ENCODE peak calls at places on chromosomes 1 and 21, in four cellular contexts. One of them, this sample, is unnamed.

GRCh38 chr1:77977989-77978292 is 931 bp downstream of the FUBP1 start:
- DNase-seq in stomach: no peak
- DNase-seq in heart left ventricle: no peak
- DNase-seq in natural killer cell: no peak
- DNase-seq in this sample: no peak

GRCh38 chr1:169964206-169964605 is 70.5 kb upstream of the SCYL3 start:
- DNase-seq in heart left ventricle: no peak
- DNase-seq in stomach: no peak
- DNase-seq in natural killer cell: no peak
- DNase-seq in this sample: no peak

GRCh38 chr1:108503062-108503740 is 53.1 kb downstream of the NBPF6 start:
- DNase-seq in heart left ventricle: no peak
- DNase-seq in natural killer cell: no peak
- DNase-seq in stomach: no peak
- DNase-seq in this sample: no peak

GRCh38 chr21:26846036-26846931 is 1.1 kb upstream of the ADAMTS1 start:
- DNase-seq in natural killer cell: peak
- DNase-seq in stomach: peak
- DNase-seq in heart left ventricle: peak
- DNase-seq in this sample: peak

GRCh38 chr1:214582289-214582891 is 20.6 kb upstream of the CENPF start:
- DNase-seq in heart left ventricle: no peak
- DNase-seq in natural killer cell: no peak
- DNase-seq in stomach: no peak
- DNase-seq in this sample: no peak

GRCh38 chr1:193658711-193659110 is 472.3 kb upstream of the B3GALT2 start:
- DNase-seq in heart left ventricle: no peak
- DNase-seq in natural killer cell: no peak
- DNase-seq in stomach: no peak
- DNase-seq in this sample: no peak

GRCh38 chr1:17112496-17113236 is 6.6 kb downstream of the PADI2 start:
- DNase-seq in heart left ventricle: no peak
- DNase-seq in stomach: no peak
- DNase-seq in natural killer cell: no peak
- DNase-seq in this sample: no peak

GRCh38 chr21:15679630-15680029 is 50.2 kb upstream of the USP25 start:
- DNase-seq in natural killer cell: no peak
- DNase-seq in stomach: no peak
- DNase-seq in heart left ventricle: no peak
- DNase-seq in this sample: no peak

GRCh38 chr1:36735939-36736730 is 253.4 kb upstream of the CSF3R start:
- DNase-seq in stomach: no peak
- DNase-seq in heart left ventricle: no peak
- DNase-seq in natural killer cell: no peak
- DNase-seq in this sample: peak

GRCh38 chr1:145792484-145792883 is 31.4 kb downstream of the RNF115 start:
- DNase-seq in natural killer cell: no peak
- DNase-seq in heart left ventricle: no peak
- DNase-seq in stomach: no peak
- DNase-seq in this sample: no peak

GRCh38 chr1:70043806-70044205 is 161.6 kb downstream of the LRRC40 start:
- DNase-seq in stomach: no peak
- DNase-seq in natural killer cell: no peak
- DNase-seq in heart left ventricle: no peak
- DNase-seq in this sample: no peak

GRCh38 chr21:46517361-46517760 is 58.7 kb downstream of the DIP2A start:
- DNase-seq in stomach: peak
- DNase-seq in heart left ventricle: peak
- DNase-seq in natural killer cell: no peak
- DNase-seq in this sample: no peak

GRCh38 chr1:99680258-99680657 is 34.3 kb downstream of the PALMD start:
- DNase-seq in heart left ventricle: no peak
- DNase-seq in stomach: no peak
- DNase-seq in natural killer cell: no peak
- DNase-seq in this sample: no peak

GRCh38 chr21:46211786-46212720 is 16.5 kb downstream of the LSS start:
- DNase-seq in stomach: no peak
- DNase-seq in natural killer cell: no peak
- DNase-seq in heart left ventricle: no peak
- DNase-seq in this sample: no peak

DNA sequence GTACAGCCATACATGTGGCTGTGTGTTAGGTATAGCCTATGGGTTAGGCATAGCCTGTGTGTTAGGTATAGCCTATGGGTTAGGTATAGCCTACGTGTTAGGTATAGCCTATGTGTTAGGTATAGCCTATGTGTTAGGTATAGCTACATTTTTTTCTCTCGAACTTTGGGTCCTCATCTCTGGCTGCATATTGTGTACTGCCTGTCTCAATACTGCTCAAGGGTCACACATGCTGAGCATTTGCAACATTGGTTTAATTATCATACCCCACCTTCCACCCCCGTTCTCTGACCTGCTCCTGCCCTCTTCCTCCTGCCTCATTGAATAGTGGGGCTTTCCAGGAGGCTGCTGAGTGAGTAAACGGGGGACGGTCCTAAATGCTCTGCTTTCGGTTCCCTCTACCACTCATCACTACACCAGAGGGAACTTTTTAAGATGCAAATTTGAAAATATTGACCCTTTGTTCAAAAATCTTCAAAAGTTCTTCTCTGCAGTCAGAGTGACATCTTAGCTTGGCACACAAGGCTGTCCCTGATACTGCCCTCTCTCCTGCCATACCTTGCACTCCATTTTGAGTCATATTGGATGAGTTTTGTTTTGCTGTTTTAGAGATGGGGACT is 17.8 kb downstream of the OR2B11 start:
- DNase-seq in natural killer cell: no peak
- DNase-seq in heart left ventricle: no peak
- DNase-seq in stomach: no peak
- DNase-seq in this sample: no peak
- TF ChIP-seq CTCF in natural killer cell: no peak
- TF ChIP-seq CTCF in heart left ventricle: no peak
- TF ChIP-seq CTCF in stomach: no peak
- TF ChIP-seq CTCF in this sample: no peak

GRCh38 chr21:44453120-44453519 is 2.2 kb upstream of the LRRC3 start:
- DNase-seq in heart left ventricle: no peak
- DNase-seq in natural killer cell: no peak
- DNase-seq in stomach: no peak
- DNase-seq in this sample: no peak

GRCh38 chr21:44450402-44450801 is 4.9 kb upstream of the LRRC3 start:
- DNase-seq in natural killer cell: peak
- DNase-seq in heart left ventricle: peak
- DNase-seq in stomach: no peak
- DNase-seq in this sample: no peak

GRCh38 chr21:44450999-44451398 is 4.3 kb upstream of the LRRC3 start:
- DNase-seq in natural killer cell: peak
- DNase-seq in heart left ventricle: no peak
- DNase-seq in stomach: no peak
- DNase-seq in this sample: no peak

GRCh38 chr21:44448651-44449131 is 6.6 kb upstream of the LRRC3 start:
- DNase-seq in stomach: no peak
- DNase-seq in natural killer cell: no peak
- DNase-seq in heart left ventricle: no peak
- DNase-seq in this sample: no peak

DNA sequence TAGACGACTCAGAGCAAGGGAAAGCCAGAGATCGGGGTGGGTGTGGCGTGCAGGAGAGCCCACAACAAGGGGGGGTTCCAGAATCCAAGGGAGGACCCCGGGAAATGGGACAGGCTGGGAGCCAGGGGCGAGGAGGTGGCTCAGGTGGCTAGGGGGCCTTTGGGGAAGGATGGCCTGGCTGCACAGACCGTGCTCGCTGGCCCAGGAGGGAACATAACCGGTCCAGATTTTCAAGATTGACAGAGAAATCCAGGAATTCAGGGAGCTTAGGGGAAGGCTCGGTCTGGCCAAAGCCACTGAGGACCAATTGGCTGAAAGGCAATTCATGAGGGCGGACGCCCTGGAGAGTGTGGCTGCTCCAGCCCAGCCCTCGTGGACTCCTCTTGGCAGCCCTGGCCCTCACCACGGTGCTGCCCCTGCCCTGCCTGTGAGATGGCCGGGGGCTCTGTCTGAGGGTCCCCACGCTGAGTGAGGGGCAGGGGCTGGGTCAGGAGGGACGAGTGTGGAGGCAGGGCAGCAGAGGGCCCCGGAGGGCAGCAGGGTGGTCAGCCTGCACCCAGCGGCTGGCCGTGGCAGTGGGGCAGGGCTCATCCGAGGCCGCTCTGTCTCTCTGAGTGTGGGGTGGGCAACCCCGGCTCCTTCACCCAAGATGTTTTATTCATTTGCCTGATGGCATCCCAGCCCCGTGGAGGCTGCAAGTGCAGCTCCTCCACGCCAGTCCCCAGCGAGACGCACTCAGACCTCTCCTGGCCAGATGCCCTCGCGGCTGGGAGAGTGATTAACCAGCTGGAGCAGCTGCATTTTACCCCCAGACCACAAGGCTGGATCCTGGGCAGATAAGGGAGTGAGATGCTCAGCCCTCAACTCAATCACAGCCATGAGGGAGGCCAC is 5.6 kb upstream of the LRRC3 start:
- DNase-seq in natural killer cell: peak
- DNase-seq in stomach: no peak
- DNase-seq in heart left ventricle: no peak
- DNase-seq in this sample: no peak
- TF ChIP-seq CTCF in natural killer cell: no peak
- TF ChIP-seq CTCF in stomach: no peak
- TF ChIP-seq CTCF in heart left ventricle: no peak
- TF ChIP-seq CTCF in this sample: no peak

GRCh38 chr1:201504179-201504631 is 2.7 kb downstream of the CSRP1 start:
- DNase-seq in heart left ventricle: no peak
- DNase-seq in stomach: no peak
- DNase-seq in natural killer cell: no peak
- DNase-seq in this sample: no peak

GRCh38 chr1:201502511-201502857 is 4.4 kb downstream of the CSRP1 start:
- DNase-seq in natural killer cell: no peak
- DNase-seq in heart left ventricle: no peak
- DNase-seq in stomach: no peak
- DNase-seq in this sample: no peak

GRCh38 chr1:201504799-201505504 is 2.0 kb downstream of the CSRP1 start:
- DNase-seq in heart left ventricle: no peak
- DNase-seq in natural killer cell: no peak
- DNase-seq in stomach: no peak
- DNase-seq in this sample: no peak

GRCh38 chr1:201501812-201502510 is 5.0 kb downstream of the CSRP1 start:
- DNase-seq in stomach: no peak
- DNase-seq in heart left ventricle: no peak
- DNase-seq in natural killer cell: no peak
- DNase-seq in this sample: no peak

DNA sequence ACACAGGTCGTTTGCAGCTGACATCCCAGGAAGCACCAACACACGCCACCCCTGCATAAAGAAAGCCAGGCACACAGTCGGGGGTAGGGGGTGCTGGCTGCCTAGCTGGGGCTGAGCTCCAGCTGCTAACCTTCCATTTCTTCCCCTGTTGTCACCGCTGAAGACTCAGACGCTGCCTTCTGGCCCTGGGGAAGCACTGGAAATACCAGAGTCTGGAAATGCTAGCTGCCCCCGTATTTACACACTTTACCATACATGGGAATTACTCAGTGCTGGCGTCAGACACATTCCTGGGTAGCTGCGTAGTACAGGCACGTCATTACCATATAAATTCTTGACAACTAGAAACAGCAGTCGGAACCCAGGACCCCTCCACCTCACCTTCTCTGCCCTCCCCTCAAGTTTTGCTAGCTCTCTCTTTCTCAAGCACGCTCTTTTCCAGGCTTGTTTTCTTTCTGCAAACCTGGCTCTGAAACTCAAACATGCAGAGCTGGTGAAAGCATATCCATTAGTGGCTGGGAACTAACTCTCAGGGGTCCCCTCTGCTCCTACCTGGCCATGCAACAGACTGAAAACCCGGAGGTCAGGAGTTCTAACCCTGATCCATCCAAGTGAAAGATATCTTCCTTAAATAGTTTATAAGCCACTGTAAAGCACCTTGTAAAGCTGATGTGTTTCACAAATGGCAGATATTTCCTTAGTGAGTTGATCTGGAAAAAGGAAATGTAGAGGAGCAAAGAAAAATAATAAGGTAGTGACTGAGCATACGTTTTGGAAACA is 3.3 kb downstream of the CSRP1 start:
- DNase-seq in heart left ventricle: peak
- DNase-seq in stomach: peak
- DNase-seq in natural killer cell: no peak
- DNase-seq in this sample: no peak
- TF ChIP-seq CTCF in heart left ventricle: no peak
- TF ChIP-seq CTCF in stomach: no peak
- TF ChIP-seq CTCF in natural killer cell: no peak
- TF ChIP-seq CTCF in this sample: no peak

GRCh38 chr1:223845810-223846667 is at the start of gene TP53BP2:
- DNase-seq in heart left ventricle: peak
- DNase-seq in stomach: peak
- DNase-seq in natural killer cell: peak
- DNase-seq in this sample: peak
- TF ChIP-seq CTCF in heart left ventricle: peak
- TF ChIP-seq CTCF in stomach: peak
- TF ChIP-seq CTCF in natural killer cell: peak
- TF ChIP-seq CTCF in this sample: peak

GRCh38 chr1:151881479-151881878 is 27.8 kb downstream of the THEM4 start:
- DNase-seq in stomach: no peak
- DNase-seq in natural killer cell: no peak
- DNase-seq in heart left ventricle: no peak
- DNase-seq in this sample: no peak
- TF ChIP-seq CTCF in stomach: no peak
- TF ChIP-seq CTCF in natural killer cell: no peak
- TF ChIP-seq CTCF in heart left ventricle: no peak
- TF ChIP-seq CTCF in this sample: no peak

GRCh38 chr1:206538086-206538781 is 30.9 kb downstream of the RASSF5 start:
- DNase-seq in natural killer cell: no peak
- DNase-seq in stomach: peak
- DNase-seq in heart left ventricle: no peak
- DNase-seq in this sample: no peak
- TF ChIP-seq CTCF in natural killer cell: no peak
- TF ChIP-seq CTCF in stomach: no peak
- TF ChIP-seq CTCF in heart left ventricle: no peak
- TF ChIP-seq CTCF in this sample: no peak

GRCh38 chr1:91608876-91609275 is 108.2 kb downstream of the CDC7 start:
- DNase-seq in natural killer cell: no peak
- DNase-seq in heart left ventricle: no peak
- DNase-seq in stomach: no peak
- DNase-seq in this sample: no peak
- TF ChIP-seq CTCF in natural killer cell: no peak
- TF ChIP-seq CTCF in heart left ventricle: no peak
- TF ChIP-seq CTCF in stomach: no peak
- TF ChIP-seq CTCF in this sample: no peak

GRCh38 chr1:29343908-29344307 is 107.6 kb downstream of the PTPRU start:
- DNase-seq in stomach: no peak
- DNase-seq in heart left ventricle: no peak
- DNase-seq in natural killer cell: no peak
- DNase-seq in this sample: no peak
- TF ChIP-seq CTCF in stomach: no peak
- TF ChIP-seq CTCF in heart left ventricle: no peak
- TF ChIP-seq CTCF in natural killer cell: no peak
- TF ChIP-seq CTCF in this sample: no peak

This sample was measured in type B pancreatic cell.